ENCODE peak calls at places on chromosomes 11 and 22, in eight cellular contexts. P is sigmoid colon, K is K562, E is A549, I is epithelial cell of prostate, U is GM23338, X is IMR-90, W is dorsolateral prefrontal cortex. Z is an unnamed sample.

GRCh38 chr11:75591966-75592365 is 29.9 kb downstream of the SERPINH1 start:
- DNase-seq in P (no peak), K (no peak), E (no peak), I (no peak), U (no peak), X (no peak), W (no peak), Z (no peak)

GRCh38 chr11:44989831-44990566 is 39.3 kb upstream of the TP53I11 start:
- DNase-seq in P (peak; percentile 86), K (no peak), E (no peak), I (peak; percentile 36), U (no peak), X (no peak), W (no peak), Z (peak; percentile 44)

GRCh38 chr11:110031171-110031570 is 62.0 kb upstream of the ZC3H12C start:
- DNase-seq in P (no peak), K (no peak), E (no peak), I (no peak), U (no peak), X (peak; percentile 10), W (no peak), Z (no peak)

GRCh38 chr11:87356428-87356827 is 318.7 kb downstream of the TMEM135 start:
- DNase-seq in P (no peak), K (no peak), E (no peak), I (no peak), U (no peak), X (no peak), W (no peak), Z (no peak)

GRCh38 chr11:19670030-19670761 is 42.4 kb upstream of the NAV2 start:
- DNase-seq in P (no peak), K (no peak), E (peak; percentile 30), I (no peak), U (peak; percentile 12), X (peak; percentile 28), W (no peak), Z (no peak)

GRCh38 chr11:5369793-5370192 is 13.8 kb upstream of the OR51M1 start:
- DNase-seq in P (no peak), K (peak; percentile 63), E (peak; percentile 1), I (no peak), U (peak; percentile 34), X (peak; percentile 90), W (no peak), Z (no peak)

GRCh38 chr22:30892731-30893221 is 75.8 kb downstream of the MORC2 start:
- DNase-seq in P (no peak), K (no peak), E (no peak), I (no peak), U (no peak), X (no peak), W (peak; percentile 27), Z (no peak)

GRCh38 chr22:30506507-30506968 is 1.0 kb upstream of the SEC14L4 start:
- DNase-seq in P (no peak), K (peak; percentile 82), E (no peak), I (no peak), U (no peak), X (no peak), W (no peak), Z (no peak)

GRCh38 chr11:66701432-66702240 is 23.9 kb upstream of the RBM4B start:
- DNase-seq in P (no peak), K (peak; percentile 98), E (no peak), I (no peak), U (no peak), X (no peak), W (no peak), Z (no peak)

GRCh38 chr22:19995611-19996339 is 20.8 kb downstream of the ARVCF start:
- DNase-seq in P (no peak), K (no peak), E (no peak), I (no peak), U (no peak), X (no peak), W (no peak), Z (peak; percentile 3)

GRCh38 chr22:23163665-23164064 is 16.6 kb upstream of the BCR start:
- DNase-seq in P (peak; percentile 89), K (no peak), E (no peak), I (no peak), U (no peak), X (no peak), W (peak; percentile 82), Z (no peak)

GRCh38 chr11:119687220-119688046 is 41.6 kb downstream of the NECTIN1 start:
- DNase-seq in P (no peak), K (no peak), E (no peak), I (no peak), U (no peak), X (no peak), W (peak; percentile 50), Z (no peak)

DNA sequence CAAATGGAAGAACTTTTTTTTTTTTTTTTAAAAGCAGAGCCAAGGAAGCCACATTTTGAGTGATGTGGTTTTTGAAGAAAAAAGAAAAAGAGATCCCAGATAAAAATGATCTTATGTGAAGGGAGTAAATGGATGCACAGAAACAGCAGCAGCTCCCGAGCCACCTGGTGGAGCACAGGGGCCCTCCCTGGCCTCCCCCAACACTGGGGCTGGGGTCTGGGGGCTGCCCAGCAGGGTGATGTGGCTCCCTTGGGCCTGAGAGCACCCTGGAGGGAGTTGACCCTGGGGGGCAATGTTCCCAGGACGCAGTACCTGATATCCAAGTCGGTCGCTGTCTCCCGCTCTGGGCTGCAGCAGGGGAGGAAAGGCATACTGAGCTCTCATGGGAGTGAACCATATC is 26.5 kb upstream of the KCNJ11 start:
- DNase-seq in P (no peak), K (no peak), E (no peak), I (no peak), U (no peak), X (no peak), W (no peak), Z (no peak)
- H3K27ac ChIP-seq in P (no peak overlapping the region), K (no peak overlapping the region), E (no peak overlapping the region), I (no peak overlapping the region), U (no peak overlapping the region), X (no peak overlapping the region), W (no peak overlapping the region), Z (no peak overlapping the region)

GRCh38 chr11:72221386-72221785 is 3.2 kb upstream of the INPPL1 start:
- DNase-seq in P (peak; percentile 66), K (no peak), E (no peak), I (no peak), U (no peak), X (no peak), W (no peak), Z (peak; percentile 46)

GRCh38 chr11:72220696-72221363 is 3.7 kb upstream of the INPPL1 start:
- DNase-seq in P (no peak), K (no peak), E (no peak), I (no peak), U (no peak), X (no peak), W (no peak), Z (no peak)

GRCh38 chr11:72216638-72217037 is at the start of gene FOLR2:
- DNase-seq in P (no peak), K (no peak), E (no peak), I (no peak), U (no peak), X (no peak), W (no peak), Z (peak; percentile 36)

GRCh38 chr11:72222106-72222891 is 2.3 kb upstream of the INPPL1 start:
- DNase-seq in P (no peak), K (peak; percentile 56), E (no peak), I (no peak), U (no peak), X (no peak), W (no peak), Z (no peak)

GRCh38 chr11:72217856-72218745 is 1.5 kb downstream of the FOLR2 start:
- DNase-seq in P (no peak), K (no peak), E (no peak), I (no peak), U (no peak), X (no peak), W (no peak), Z (no peak)
- H3K27ac ChIP-seq in P (peak overlapping the region; percentile 6), K (no peak overlapping the region), E (no peak overlapping the region), I (no peak overlapping the region), U (no peak overlapping the region), X (no peak overlapping the region), W (no peak overlapping the region), Z (no peak overlapping the region)

GRCh38 chr11:125662689-125663088 is 18.0 kb downstream of the ACRV1 start:
- DNase-seq in P (no peak), K (no peak), E (no peak), I (no peak), U (no peak), X (no peak), W (no peak), Z (no peak)
- H3K27ac ChIP-seq in P (no peak overlapping the region), K (no peak overlapping the region), E (no peak overlapping the region), I (no peak overlapping the region), U (no peak overlapping the region), X (no peak overlapping the region), W (no peak overlapping the region), Z (no peak overlapping the region)

GRCh38 chr11:25769287-25769686 is 562.6 kb upstream of the ANO3 start:
- DNase-seq in P (no peak), K (no peak), E (no peak), I (no peak), U (no peak), X (no peak), W (no peak), Z (no peak)
- H3K27ac ChIP-seq in P (no peak overlapping the region), K (no peak overlapping the region), E (no peak overlapping the region), I (no peak overlapping the region), U (no peak overlapping the region), X (no peak overlapping the region), W (no peak overlapping the region), Z (no peak overlapping the region)

DNA sequence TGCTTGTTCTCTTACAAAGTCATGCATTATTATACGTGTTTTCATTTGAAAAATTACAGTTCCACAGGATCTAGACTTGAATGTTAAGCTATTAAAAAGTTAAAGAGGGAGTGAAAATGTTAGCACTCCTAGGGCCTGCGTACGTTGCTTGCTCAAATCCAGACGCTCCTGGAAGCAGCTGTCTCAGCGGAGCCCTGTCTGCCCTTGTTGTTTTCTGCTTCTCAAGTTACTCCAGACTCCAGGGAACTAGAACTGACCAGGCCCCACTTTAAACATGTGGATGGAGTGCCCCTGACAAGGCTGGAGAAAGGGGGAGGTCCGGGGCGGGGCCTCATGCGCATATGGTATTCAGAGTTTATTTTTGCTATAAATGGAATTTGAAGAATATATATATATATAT is 9.6 kb downstream of the PARVB start:
- DNase-seq in P (no peak), K (no peak), E (no peak), I (no peak), U (peak; percentile 28), X (peak; percentile 75), W (no peak), Z (no peak)
- H3K27ac ChIP-seq in P (peak overlapping the region; percentile 1), K (no peak overlapping the region), E (no peak overlapping the region), I (no peak overlapping the region), U (peak overlapping the region; percentile 10), X (no peak overlapping the region), W (no peak overlapping the region), Z (no peak overlapping the region)

GRCh38 chr11:108333403-108333899 is 110.6 kb downstream of the ATM start:
- DNase-seq in P (no peak), K (no peak), E (no peak), I (no peak), U (no peak), X (no peak), W (no peak), Z (no peak)
- H3K27ac ChIP-seq in P (no peak overlapping the region), K (no peak overlapping the region), E (no peak overlapping the region), I (no peak overlapping the region), U (no peak overlapping the region), X (no peak overlapping the region), W (no peak overlapping the region), Z (no peak overlapping the region)